ENCODE peak calls at places on chromosomes 7 and 10, in ten cellular contexts. H is mammary epithelial cell; T is activated naive CD4-positive, alpha-beta T cell treated with anti-CD3 and anti-CD28 coated beads, Interleukin-2, amount 50 U/mL, for 16 hours; E is stimulated activated naive CD8-positive, alpha-beta T cell treated with anti-CD3 and anti-CD28 coated beads, Interleukin-15, Interleukin-2, amounts not matched to agents 100 U/mL and 50 U/mL, for 24 hours; F is lung; N is activated CD8-positive, alpha-beta memory T cell treated with anti-CD3 and anti-CD28 coated beads, Interleukin-2, amount 50 U/mL, for 48 hours; O is colonic mucosa; Z is 8988T; S is stimulated activated CD4-positive, alpha-beta T cell treated with anti-CD3 and anti-CD28 coated beads, Interleukin-4, amount 100 ng/mL, for 48 hours; C is Right ventricle myocardium inferior. V is an unnamed sample.

GRCh38 chr10:43127447-43127846 is 10.8 kb upstream of the CSGALNACT2 start:
- DNase-seq in H (no peak), T (no peak), E (no peak), F (peak), N (peak), O (no peak), Z (no peak), S (no peak), C (no peak), V (no peak)

GRCh38 chr7:158107806-158108205 is 479.8 kb downstream of the PTPRN2 start:
- DNase-seq in H (no peak), T (no peak), E (no peak), F (no peak), N (no peak), O (no peak), Z (no peak), S (no peak), C (no peak), V (no peak)

GRCh38 chr10:116105259-116105658 is 167.7 kb downstream of the GFRA1 start:
- DNase-seq in H (no peak), T (no peak), E (no peak), F (no peak), N (no peak), O (no peak), Z (no peak), S (no peak), C (no peak), V (no peak)

GRCh38 chr10:92997620-92998019 is 63.0 kb upstream of the CYP26C1 start:
- DNase-seq in H (no peak), T (no peak), E (no peak), F (no peak), N (no peak), O (no peak), Z (no peak), S (no peak), C (no peak), V (no peak)

GRCh38 chr7:1354661-1355567 is 104.4 kb downstream of the MICALL2 start:
- DNase-seq in H (no peak), T (peak), E (no peak), F (no peak), N (no peak), O (no peak), Z (no peak), S (no peak), C (peak), V (no peak)

GRCh38 chr7:140231779-140232491 is 55.2 kb upstream of the KDM7A start:
- DNase-seq in H (peak), T (peak), E (no peak), F (no peak), N (no peak), O (peak), Z (no peak), S (no peak), C (no peak), V (no peak)

GRCh38 chr7:112202819-112203218 is 3.4 kb downstream of the DOCK4 start:
- DNase-seq in H (no peak), T (peak), E (no peak), F (peak), N (no peak), O (peak), Z (no peak), S (no peak), C (peak), V (peak)

GRCh38 chr10:132551093-132551807 is 13.7 kb downstream of the INPP5A start:
- DNase-seq in H (no peak), T (no peak), E (no peak), F (no peak), N (no peak), O (no peak), Z (no peak), S (no peak), C (no peak), V (no peak)

V was measured in HT1080.